ENCODE peak calls at places on chromosome 1, in five cellular contexts. B, I, U, S and N are unnamed samples.
A peak's percentile ranks its signal among the peaks of the same experiment; 100 is the strongest.

GRCh38 chr1:24384251-24385090 is 29.1 kb downstream of the STPG1 start:
- DNase-seq in I (no peak), B (peak; percentile 82), U (no peak), S (no peak), N (peak; percentile 70)

GRCh38 chr1:219317762-219318353 is 144.2 kb downstream of the LYPLAL1 start:
- DNase-seq in U (peak; percentile 25), I (no peak), S (no peak), B (no peak), N (no peak)

GRCh38 chr1:65253800-65254319 is 55.5 kb upstream of the DNAJC6 start:
- DNase-seq in B (peak; percentile 29), I (no peak), S (no peak), U (no peak), N (no peak)

GRCh38 chr1:19436716-19437476 is 48.4 kb downstream of the CAPZB start:
- DNase-seq in S (no peak), U (peak; percentile 69), B (peak; percentile 82), I (no peak), N (no peak)

GRCh38 chr1:91273875-91274274 is 130.8 kb downstream of the HFM1 start:
- DNase-seq in I (no peak), S (no peak), B (peak; percentile 15), U (no peak), N (no peak)

GRCh38 chr1:204487256-204487615 is 7.4 kb downstream of the PIK3C2B start:
- DNase-seq in U (no peak), I (no peak), S (no peak), B (no peak), N (no peak)

GRCh38 chr1:12620142-12620865 is 2.3 kb upstream of the DHRS3 start:
- DNase-seq in B (no peak), U (no peak), I (no peak), S (no peak), N (no peak)

GRCh38 chr1:10173582-10173981 is 36.8 kb upstream of the KIF1B start:
- DNase-seq in S (no peak), U (no peak), B (no peak), I (no peak), N (no peak)

GRCh38 chr1:223620297-223620900 is 45.1 kb downstream of the CAPN8 start:
- DNase-seq in B (no peak), U (no peak), I (no peak), S (no peak), N (no peak)

GRCh38 chr1:194889310-194889709 is 1702.9 kb upstream of the B3GALT2 start:
- DNase-seq in I (no peak), S (no peak), B (no peak), U (no peak), N (no peak)

GRCh38 chr1:23593042-23593521 is 33.8 kb upstream of the ID3 start:
- DNase-seq in U (no peak), B (no peak), I (no peak), S (no peak), N (no peak)

GRCh38 chr1:29591601-29592260 is 355.4 kb downstream of the PTPRU start:
- DNase-seq in B (no peak), S (no peak), U (no peak), I (no peak), N (no peak)

GRCh38 chr1:13706058-13706457 is 6.1 kb downstream of the PRDM2 start:
- DNase-seq in I (no peak), U (no peak), B (no peak), S (no peak), N (no peak)

GRCh38 chr1:167057297-167057688 is 32.9 kb downstream of the GPA33 start:
- DNase-seq in S (no peak), U (peak; percentile 65), I (peak; percentile 59), B (peak; percentile 19), N (no peak)

GRCh38 chr1:7721940-7722669 is 49.0 kb upstream of the VAMP3 start:
- DNase-seq in B (no peak), S (no peak), U (no peak), I (no peak), N (no peak)

GRCh38 chr1:154240294-154240831 is 19.6 kb downstream of the UBAP2L start:
- DNase-seq in I (no peak), U (no peak), S (no peak), B (no peak), N (no peak)

GRCh38 chr1:110196917-110197782 is 13.0 kb upstream of the KCNC4 start:
- DNase-seq in I (no peak), B (peak; percentile 50), U (peak; percentile 76), S (no peak), N (no peak)

GRCh38 chr1:112371770-112372169 is 24.2 kb upstream of the CTTNBP2NL start:
- DNase-seq in B (no peak), U (no peak), S (no peak), I (no peak), N (no peak)

GRCh38 chr1:111145542-111145941 is 5.5 kb downstream of the CEPT1 start:
- DNase-seq in B (no peak), S (no peak), U (no peak), I (no peak), N (no peak)

GRCh38 chr1:210594605-210595004 is 265.9 kb downstream of the HHAT start:
- DNase-seq in S (no peak), B (no peak), U (no peak), I (no peak), N (no peak)

GRCh38 chr1:48841466-48841865 is 64.8 kb upstream of the BEND5 start:
- DNase-seq in U (peak; percentile 26), B (no peak), S (no peak), I (no peak), N (no peak)

GRCh38 chr1:40944326-40944725 is 35.2 kb upstream of the CTPS1 start:
- DNase-seq in B (peak; percentile 91), S (no peak), I (peak; percentile 26), U (no peak), N (no peak)

GRCh38 chr1:193755441-193755840 is 569.0 kb upstream of the B3GALT2 start:
- DNase-seq in B (no peak), S (no peak), U (no peak), I (no peak), N (no peak)

GRCh38 chr1:210031473-210031872 is 93.5 kb downstream of the SYT14 start:
- DNase-seq in S (no peak), U (no peak), B (no peak), I (no peak), N (no peak)

GRCh38 chr1:48547521-48547920 is 75.5 kb upstream of the SPATA6 start:
- DNase-seq in U (no peak), S (no peak), I (no peak), B (no peak), N (no peak)

GRCh38 chr1:153963850-153964331 is 554 bp upstream of the SLC39A1 start:
- DNase-seq in I (no peak), B (no peak), U (peak; percentile 86), S (no peak), N (no peak)

GRCh38 chr1:43796111-43796581 is 88.8 kb downstream of the ST3GAL3 start:
- DNase-seq in I (peak; percentile 97), U (no peak), S (no peak), B (peak; percentile 64), N (no peak)

GRCh38 chr1:157968503-157968902 is 24.9 kb upstream of the KIRREL1 start:
- DNase-seq in I (no peak), S (peak; percentile 90), B (peak; percentile 98), U (no peak), N (peak; percentile 47)

GRCh38 chr1:94440088-94440487 is 21.9 kb downstream of the ABCD3 start:
- DNase-seq in I (no peak), B (no peak), U (no peak), S (no peak), N (no peak)

GRCh38 chr1:30777906-30778155 is 20.3 kb upstream of the LAPTM5 start:
- DNase-seq in U (no peak), S (no peak), I (no peak), B (no peak), N (no peak)
- TF ChIP-seq CTCF in U (no peak), S (peak; percentile 37), I (peak; percentile 34), B (peak; percentile 15), N (no peak)

GRCh38 chr1:31663622-31664452 is 19.2 kb upstream of the PEF1 start:
- DNase-seq in U (peak; percentile 70), S (no peak), I (no peak), B (peak; percentile 38), N (no peak)
- TF ChIP-seq CTCF in U (peak; percentile 83), S (peak; percentile 82), I (peak; percentile 87), B (peak; percentile 85), N (peak; percentile 83)

GRCh38 chr1:6624712-6625578 is at the start of gene THAP3:
- DNase-seq in U (peak; percentile 95), I (peak; percentile 48), B (peak; percentile 97), S (peak; percentile 66), N (no peak)
- TF ChIP-seq CTCF in U (peak; percentile 22), I (no peak), B (no peak), S (no peak), N (no peak)

DNA sequence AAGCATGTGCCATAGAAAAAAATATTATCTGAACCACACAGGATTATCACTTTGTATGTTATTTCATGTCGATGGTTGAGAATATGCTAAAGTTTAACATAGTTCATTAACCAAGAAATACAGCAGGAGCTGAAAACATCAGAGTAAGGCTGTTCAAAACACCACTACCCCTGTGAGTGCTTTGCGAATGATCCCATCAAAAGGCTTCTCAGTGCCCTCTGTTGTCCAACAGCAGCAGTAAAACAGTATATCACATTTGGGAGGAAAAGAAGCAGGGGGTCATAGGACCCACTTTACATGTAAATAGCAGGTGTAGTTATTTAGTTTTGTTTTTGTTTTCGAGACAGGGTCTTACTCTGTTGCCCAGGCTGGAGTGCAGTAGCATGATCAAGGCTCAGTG is 289.4 kb upstream of the FMN2 start:
- DNase-seq in U (no peak), S (no peak), I (no peak), B (no peak), N (no peak)
- TF ChIP-seq CTCF in U (no peak), S (no peak), I (no peak), B (no peak), N (no peak)

GRCh38 chr1:2018217-2019161 is 656 bp upstream of the GABRD start:
- DNase-seq in U (no peak), I (no peak), S (no peak), B (no peak), N (no peak)

GRCh38 chr1:2021550-2021949 is 2.4 kb downstream of the GABRD start:
- DNase-seq in I (no peak), U (no peak), S (no peak), B (no peak), N (no peak)

GRCh38 chr1:2019162-2019542 is at the start of gene GABRD:
- DNase-seq in S (no peak), B (no peak), I (no peak), U (peak; percentile 62), N (no peak)

GRCh38 chr1:2019571-2020309 is 595 bp downstream of the GABRD start:
- DNase-seq in S (no peak), B (no peak), I (no peak), U (peak; percentile 55), N (no peak)

DNA sequence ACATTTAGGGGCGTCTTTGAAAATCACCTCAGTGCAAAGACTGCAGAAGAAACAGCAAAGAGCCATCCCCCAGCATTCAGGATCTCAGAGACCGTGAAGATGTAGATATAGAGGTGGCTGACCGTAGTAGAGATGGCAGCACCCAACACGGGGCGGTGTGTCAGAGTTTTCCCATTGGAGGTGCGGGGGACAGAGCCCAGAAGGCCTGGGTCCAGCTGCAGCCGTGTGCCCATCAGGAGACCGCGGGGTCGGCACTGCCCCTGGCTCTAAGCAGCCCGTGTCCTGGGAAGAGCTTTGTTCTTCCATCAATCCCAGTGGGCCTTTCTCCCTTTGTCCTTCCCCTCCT is 1.1 kb downstream of the GABRD start:
- DNase-seq in I (no peak), S (no peak), B (no peak), U (no peak), N (no peak)
- TF ChIP-seq CTCF in I (no peak), S (no peak), B (no peak), U (no peak), N (no peak)